ENCODE peak calls at places on chromosomes 12 and 14, in four cellular contexts. N, E, R and F are unnamed samples.

GRCh38 chr12:32230607-32230982 is 123.9 kb downstream of the BICD1 start:
- ATAC-seq in N (no peak), E (no peak), R (no peak), F (no peak)

GRCh38 chr12:114920828-114921579 is 237.0 kb upstream of the TBX3 start:
- ATAC-seq in N (no peak), E (peak; percentile 32), R (no peak), F (peak; percentile 57)

GRCh38 chr12:62986844-62987243 is 51.9 kb upstream of the PPM1H start:
- ATAC-seq in N (no peak), E (no peak), R (no peak), F (no peak)

GRCh38 chr12:71162832-71163711 is 5.3 kb upstream of the TSPAN8 start:
- ATAC-seq in N (peak; percentile 94), E (no peak), R (no peak), F (no peak)

GRCh38 chr12:131434208-131435125 is 276.4 kb upstream of the SFSWAP start:
- ATAC-seq in N (no peak), E (no peak), R (no peak), F (no peak)

GRCh38 chr12:2395352-2395977 is 342.7 kb downstream of the CACNA1C start:
- ATAC-seq in N (peak; percentile 75), E (peak; percentile 62), R (peak; percentile 76), F (no peak)

GRCh38 chr12:127445583-127445982 is 821.4 kb upstream of the TMEM132C start:
- ATAC-seq in N (no peak), E (no peak), R (no peak), F (no peak)

GRCh38 chr12:112894128-112894527 is 12.6 kb upstream of the OAS1 start:
- ATAC-seq in N (no peak), E (no peak), R (no peak), F (no peak)

GRCh38 chr14:92844220-92844619 is 50.1 kb downstream of the GOLGA5 start:
- ATAC-seq in N (no peak), E (no peak), R (no peak), F (no peak)

GRCh38 chr12:89927226-89927698 is 218.6 kb upstream of the ATP2B1 start:
- ATAC-seq in N (no peak), E (peak; percentile 46), R (no peak), F (no peak)

GRCh38 chr12:96260644-96261043 is 66.5 kb downstream of the ELK3 start:
- ATAC-seq in N (no peak), E (no peak), R (no peak), F (no peak)

GRCh38 chr12:130127527-130127908 is 34.7 kb upstream of the FZD10 start:
- ATAC-seq in N (no peak), E (peak; percentile 44), R (no peak), F (peak; percentile 56)

GRCh38 chr14:61120576-61120975 is 139.5 kb downstream of the SLC38A6 start:
- ATAC-seq in N (no peak), E (peak; percentile 26), R (no peak), F (no peak)

GRCh38 chr12:3996322-3996721 is 123.1 kb upstream of the PARP11 start:
- ATAC-seq in N (no peak), E (no peak), R (no peak), F (no peak)

GRCh38 chr12:124456652-124457152 is 110.7 kb downstream of the NCOR2 start:
- ATAC-seq in N (no peak), E (no peak), R (no peak), F (no peak)

GRCh38 chr12:66393890-66394289 is 91.6 kb downstream of the HELB start:
- ATAC-seq in N (no peak), E (no peak), R (no peak), F (no peak)

GRCh38 chr12:106126441-106127288 is 12.1 kb downstream of the NUAK1 start:
- ATAC-seq in N (no peak), E (no peak), R (peak; percentile 20), F (peak; percentile 71)

GRCh38 chr14:55303646-55304277 is 32.5 kb downstream of the FBXO34 start:
- ATAC-seq in N (no peak), E (peak; percentile 55), R (no peak), F (no peak)

GRCh38 chr12:131282292-131283080 is 328.8 kb downstream of the ADGRD1 start:
- ATAC-seq in N (no peak), E (no peak), R (no peak), F (no peak)

GRCh38 chr14:75794615-75795038 is 133.6 kb downstream of the TTLL5 start:
- ATAC-seq in N (peak; percentile 53), E (peak; percentile 80), R (peak; percentile 80), F (peak; percentile 74)

GRCh38 chr12:51082561-51083139 is 746 bp downstream of the CSRNP2 start:
- ATAC-seq in N (no peak), E (peak; percentile 50), R (peak; percentile 13), F (peak; percentile 17)

GRCh38 chr14:75318353-75318752 is 39.7 kb downstream of the FOS start:
- ATAC-seq in N (no peak), E (no peak), R (no peak), F (no peak)

GRCh38 chr14:52080817-52081755 is 12.2 kb upstream of the NID2 start:
- ATAC-seq in N (no peak), E (peak; percentile 82), R (no peak), F (peak; percentile 34)

GRCh38 chr14:74275265-74275841 is 27.4 kb downstream of the ABCD4 start:
- ATAC-seq in N (peak; percentile 56), E (peak; percentile 59), R (peak; percentile 67), F (no peak)

GRCh38 chr12:132520421-132521199 is 30.7 kb downstream of the FBRSL1 start:
- ATAC-seq in N (no peak), E (no peak), R (no peak), F (no peak)

GRCh38 chr14:51335521-51335920 is 95.5 kb downstream of the TMX1 start:
- ATAC-seq in N (no peak), E (peak; percentile 88), R (no peak), F (peak; percentile 78)

GRCh38 chr12:94429191-94429590 is 30.5 kb downstream of the CEP83 start:
- ATAC-seq in N (peak; percentile 41), E (no peak), R (no peak), F (no peak)

GRCh38 chr14:83607682-83608081 is 1922.3 kb upstream of the FLRT2 start:
- ATAC-seq in N (no peak), E (no peak), R (no peak), F (no peak)

GRCh38 chr14:105093426-105094192 is 28.4 kb upstream of the GPR132 start:
- ATAC-seq in N (peak; percentile 9), E (peak; percentile 70), R (peak; percentile 68), F (peak; percentile 68)
- TF ChIP-seq POLR2AphosphoS5 in N (no peak), E (peak; percentile 30), R (peak; percentile 79), F (peak; percentile 56)

GRCh38 chr14:103502877-103503276 is 19.8 kb downstream of the CKB start:
- ATAC-seq in N (no peak), E (no peak), R (no peak), F (no peak)

GRCh38 chr14:103499709-103500108 is 22.9 kb downstream of the CKB start:
- ATAC-seq in N (peak; percentile 65), E (peak; percentile 38), R (peak; percentile 56), F (no peak)

GRCh38 chr14:103501921-103502669 is 20.5 kb downstream of the CKB start:
- ATAC-seq in N (no peak), E (no peak), R (no peak), F (no peak)

GRCh38 chr14:103501041-103501870 is 21.4 kb downstream of the CKB start:
- ATAC-seq in N (no peak), E (no peak), R (no peak), F (no peak)

GRCh38 chr14:103500148-103500990 is 22.3 kb downstream of the CKB start:
- ATAC-seq in N (peak; percentile 98), E (peak; percentile 95), R (peak; percentile 96), F (peak; percentile 93)
- TF ChIP-seq POLR2AphosphoS5 in N (no peak), E (no peak), R (no peak), F (peak; percentile 21)

DNA sequence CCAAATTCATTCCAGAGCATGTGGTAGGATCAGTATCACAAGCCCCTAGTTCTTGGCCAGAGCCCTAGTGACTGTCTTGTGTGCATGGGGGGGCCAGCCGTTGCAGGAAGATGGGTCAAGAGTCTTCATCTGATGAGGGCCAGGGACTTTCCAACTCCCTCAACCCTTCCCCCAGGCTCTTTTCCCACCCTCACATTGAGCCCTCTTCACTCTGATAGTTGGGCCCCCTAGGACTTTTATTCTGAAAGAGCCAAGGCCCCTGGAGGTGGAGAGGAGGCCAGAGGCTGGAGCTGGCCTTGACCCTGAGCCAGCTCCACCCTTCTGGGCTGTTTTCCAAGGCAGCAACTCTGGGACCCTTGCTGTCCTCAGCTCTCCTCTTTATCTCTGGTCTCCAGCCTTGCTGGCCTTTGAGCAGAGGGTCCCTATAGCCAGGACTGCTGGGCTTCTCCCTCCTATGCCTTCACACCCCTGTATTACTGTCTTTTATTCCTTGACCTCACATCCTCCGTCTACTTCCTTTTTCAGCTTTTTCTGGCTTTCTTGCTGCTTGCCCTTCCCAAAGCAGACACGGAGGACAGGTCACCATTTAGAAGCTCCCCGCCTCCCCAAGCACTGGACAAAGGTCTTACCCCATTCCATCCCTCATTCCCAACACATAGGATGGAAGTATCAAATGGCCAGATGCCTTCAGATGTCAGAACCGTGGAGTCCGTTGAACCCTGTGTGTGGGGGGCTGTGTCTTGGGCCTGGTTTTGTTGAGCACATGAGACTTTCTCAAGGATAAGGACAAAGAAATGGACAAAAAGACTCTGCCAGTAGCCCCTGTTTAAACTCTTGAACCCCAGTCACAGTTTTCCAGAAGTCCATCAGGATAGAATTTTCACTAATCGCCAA is 5.6 kb downstream of the RBP5 start:
- ATAC-seq in N (peak; percentile 26), E (peak; percentile 9), R (no peak), F (no peak)
- TF ChIP-seq POLR2AphosphoS5 in N (no peak), E (no peak), R (no peak), F (no peak)

DNA sequence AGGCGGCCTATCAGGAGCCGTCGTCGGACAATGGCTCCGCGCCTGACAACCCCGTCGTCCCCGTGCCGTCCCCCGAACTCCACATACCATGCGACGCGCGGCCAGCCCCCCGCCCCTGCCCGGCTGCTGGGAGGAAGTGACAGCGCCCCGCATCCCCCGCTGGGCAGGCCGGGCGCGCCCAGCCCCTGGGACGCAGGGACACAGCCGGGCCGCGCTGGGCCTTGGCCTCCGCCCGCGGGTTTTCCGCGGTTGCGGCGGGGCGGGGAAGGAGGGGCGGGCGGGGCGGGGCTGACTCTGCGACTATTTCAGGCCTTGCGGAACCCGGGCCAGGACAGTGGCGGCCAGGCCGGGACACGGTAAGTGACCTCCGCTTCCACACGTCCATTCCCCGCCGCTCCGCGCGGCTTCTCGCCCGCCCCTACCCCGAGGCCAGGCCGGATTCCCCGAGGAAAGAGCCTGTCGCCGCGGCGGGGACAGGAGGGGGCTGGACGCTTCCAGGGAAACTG is at the start of gene TNFAIP2:
- ATAC-seq in N (no peak), E (peak; percentile 78), R (peak; percentile 78), F (peak; percentile 24)
- TF ChIP-seq POLR2AphosphoS5 in N (no peak), E (peak; percentile 21), R (peak; percentile 69), F (peak; percentile 48)

GRCh38 chr12:122208073-122208820 is 4.7 kb downstream of the B3GNT4 start:
- ATAC-seq in N (no peak), E (no peak), R (no peak), F (no peak)

GRCh38 chr12:122207391-122207790 is 3.9 kb downstream of the B3GNT4 start:
- ATAC-seq in N (no peak), E (no peak), R (no peak), F (no peak)

GRCh38 chr12:122205590-122205925 is 2.0 kb downstream of the B3GNT4 start:
- ATAC-seq in N (peak; percentile 3), E (no peak), R (no peak), F (no peak)

GRCh38 chr12:122206111-122206881 is 2.8 kb downstream of the B3GNT4 start:
- ATAC-seq in N (peak; percentile 10), E (no peak), R (no peak), F (no peak)

DNA sequence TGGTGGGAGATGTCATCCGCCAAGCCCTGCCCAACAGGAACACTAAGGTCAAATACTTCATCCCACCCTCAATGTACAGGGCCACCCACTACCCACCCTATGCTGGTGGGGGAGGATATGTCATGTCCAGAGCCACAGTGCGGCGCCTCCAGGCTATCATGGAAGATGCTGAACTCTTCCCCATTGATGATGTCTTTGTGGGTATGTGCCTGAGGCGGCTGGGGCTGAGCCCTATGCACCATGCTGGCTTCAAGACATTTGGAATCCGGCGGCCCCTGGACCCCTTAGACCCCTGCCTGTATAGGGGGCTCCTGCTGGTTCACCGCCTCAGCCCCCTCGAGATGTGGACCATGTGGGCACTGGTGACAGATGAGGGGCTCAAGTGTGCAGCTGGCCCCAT is 3.5 kb downstream of the B3GNT4 start:
- ATAC-seq in N (no peak), E (no peak), R (no peak), F (no peak)
- TF ChIP-seq POLR2AphosphoS5 in N (no peak), E (no peak), R (no peak), F (no peak)